ENCODE peak calls at places on chromosomes 11 and 22, in five cellular contexts. R is fibroblast of the conjunctiva; S is Kasumi-1; G is A549; I is activated T-cell treated with anti-CD3 and anti-CD28 coated beads, Interleukin-2, amount 50 U/mL, for 72 hours. W is an unnamed sample.

GRCh38 chr11:93567406-93567819 is 24.2 kb upstream of the SMCO4 start:
- DNase-seq in S (no peak), G (no peak), R (peak), I (no peak), W (no peak)

GRCh38 chr11:86802601-86803051 is 2.3 kb downstream of the PRSS23 start:
- DNase-seq in I (peak), G (peak), R (peak), S (peak), W (peak)

GRCh38 chr11:105226062-105226461 is 86.5 kb upstream of the CARD18 start:
- DNase-seq in G (no peak), S (no peak), R (no peak), I (no peak), W (no peak)

GRCh38 chr11:110984147-110984546 is 261.4 kb upstream of the POU2AF2 start:
- DNase-seq in R (no peak), S (no peak), G (no peak), I (no peak), W (no peak)

GRCh38 chr11:35287491-35287890 is 131.9 kb downstream of the SLC1A2 start:
- DNase-seq in I (no peak), R (no peak), S (no peak), G (no peak), W (no peak)

GRCh38 chr11:117232022-117232878 is at the start of the genes PCSK7 and RNF214:
- DNase-seq in I (peak), S (peak), R (peak), G (peak), W (peak)

GRCh38 chr22:44738347-44738715 is 14.0 kb upstream of the ARHGAP8 start:
- DNase-seq in G (no peak), R (no peak), I (no peak), S (no peak), W (no peak)

GRCh38 chr22:27791494-27792241 is 9.9 kb downstream of the MN1 start:
- DNase-seq in G (no peak), S (no peak), I (no peak), R (no peak), W (no peak)

GRCh38 chr11:73414977-73415492 is 38.8 kb downstream of the RELT start:
- DNase-seq in G (no peak), S (peak), R (peak), I (no peak), W (no peak)

W was measured in stimulated activated CD4-positive, alpha-beta T cell treated with anti-CD3 and anti-CD28 coated beads, Interleukin-15, amount 100 ng/mL, for 24 hours.